ENCODE peak calls at places on chromosomes 2 and 18, in nine cellular contexts. One of them, this sample, is unnamed.

GRCh38 chr2:238852186-238852869 is 4.4 kb downstream of the TWIST2 start:
- DNase-seq in HS-5: no peak
- DNase-seq in H7: no peak
- DNase-seq in aorta: no peak
- DNase-seq in IMR-90: peak; percentile 46
- DNase-seq in activated naive CD4-positive, alpha-beta T cell treated with anti-CD3 and anti-CD28 coated beads, Interleukin-2, amount 10 ng/mL, durations not matched to agents 7 days and 5 days: no peak
- DNase-seq in left cardiac atrium: no peak
- DNase-seq in stimulated activated CD8-positive, alpha-beta memory T cell treated with anti-CD3 and anti-CD28 coated beads, Interleukin-15, amount 100 ng/mL, for 24 hours: no peak
- DNase-seq in GM23248: peak; percentile 77
- DNase-seq in this sample: no peak

GRCh38 chr2:149363953-149364352 is 33.6 kb downstream of the LYPD6 start:
- DNase-seq in HS-5: no peak
- DNase-seq in H7: no peak
- DNase-seq in aorta: no peak
- DNase-seq in IMR-90: no peak
- DNase-seq in activated naive CD4-positive, alpha-beta T cell treated with anti-CD3 and anti-CD28 coated beads, Interleukin-2, amount 10 ng/mL, durations not matched to agents 7 days and 5 days: no peak
- DNase-seq in left cardiac atrium: no peak
- DNase-seq in stimulated activated CD8-positive, alpha-beta memory T cell treated with anti-CD3 and anti-CD28 coated beads, Interleukin-15, amount 100 ng/mL, for 24 hours: no peak
- DNase-seq in GM23248: peak; percentile 27
- DNase-seq in this sample: no peak

GRCh38 chr2:17615728-17616351 is 75.3 kb downstream of the VSNL1 start:
- DNase-seq in HS-5: peak; percentile 63
- DNase-seq in H7: no peak
- DNase-seq in aorta: no peak
- DNase-seq in IMR-90: peak; percentile 74
- DNase-seq in activated naive CD4-positive, alpha-beta T cell treated with anti-CD3 and anti-CD28 coated beads, Interleukin-2, amount 10 ng/mL, durations not matched to agents 7 days and 5 days: no peak
- DNase-seq in left cardiac atrium: no peak
- DNase-seq in stimulated activated CD8-positive, alpha-beta memory T cell treated with anti-CD3 and anti-CD28 coated beads, Interleukin-15, amount 100 ng/mL, for 24 hours: no peak
- DNase-seq in GM23248: peak; percentile 83
- DNase-seq in this sample: no peak

GRCh38 chr2:64260817-64261216 is 116.6 kb upstream of the PELI1 start:
- DNase-seq in HS-5: no peak
- DNase-seq in H7: no peak
- DNase-seq in aorta: no peak
- DNase-seq in IMR-90: no peak
- DNase-seq in activated naive CD4-positive, alpha-beta T cell treated with anti-CD3 and anti-CD28 coated beads, Interleukin-2, amount 10 ng/mL, durations not matched to agents 7 days and 5 days: peak; percentile 47
- DNase-seq in left cardiac atrium: peak; percentile 53
- DNase-seq in stimulated activated CD8-positive, alpha-beta memory T cell treated with anti-CD3 and anti-CD28 coated beads, Interleukin-15, amount 100 ng/mL, for 24 hours: no peak
- DNase-seq in GM23248: no peak
- DNase-seq in this sample: peak; percentile 88

GRCh38 chr18:80086281-80086680 is 22.8 kb upstream of the ADNP2 start:
- DNase-seq in HS-5: no peak
- DNase-seq in H7: no peak
- DNase-seq in aorta: no peak
- DNase-seq in IMR-90: peak; percentile 49
- DNase-seq in activated naive CD4-positive, alpha-beta T cell treated with anti-CD3 and anti-CD28 coated beads, Interleukin-2, amount 10 ng/mL, durations not matched to agents 7 days and 5 days: no peak
- DNase-seq in left cardiac atrium: no peak
- DNase-seq in stimulated activated CD8-positive, alpha-beta memory T cell treated with anti-CD3 and anti-CD28 coated beads, Interleukin-15, amount 100 ng/mL, for 24 hours: no peak
- DNase-seq in GM23248: no peak
- DNase-seq in this sample: no peak

GRCh38 chr2:46495347-46496030 is 16.1 kb downstream of the TMEM247 start:
- DNase-seq in HS-5: no peak
- DNase-seq in H7: no peak
- DNase-seq in aorta: no peak
- DNase-seq in IMR-90: peak; percentile 67
- DNase-seq in activated naive CD4-positive, alpha-beta T cell treated with anti-CD3 and anti-CD28 coated beads, Interleukin-2, amount 10 ng/mL, durations not matched to agents 7 days and 5 days: no peak
- DNase-seq in left cardiac atrium: no peak
- DNase-seq in stimulated activated CD8-positive, alpha-beta memory T cell treated with anti-CD3 and anti-CD28 coated beads, Interleukin-15, amount 100 ng/mL, for 24 hours: no peak
- DNase-seq in GM23248: peak; percentile 73
- DNase-seq in this sample: no peak

GRCh38 chr2:208227581-208228232 is 27.2 kb downstream of the IDH1 start:
- DNase-seq in HS-5: no peak
- DNase-seq in H7: no peak
- DNase-seq in aorta: no peak
- DNase-seq in IMR-90: no peak
- DNase-seq in activated naive CD4-positive, alpha-beta T cell treated with anti-CD3 and anti-CD28 coated beads, Interleukin-2, amount 10 ng/mL, durations not matched to agents 7 days and 5 days: no peak
- DNase-seq in left cardiac atrium: no peak
- DNase-seq in stimulated activated CD8-positive, alpha-beta memory T cell treated with anti-CD3 and anti-CD28 coated beads, Interleukin-15, amount 100 ng/mL, for 24 hours: no peak
- DNase-seq in GM23248: no peak
- DNase-seq in this sample: no peak

GRCh38 chr2:201205516-201205850 is 22.5 kb downstream of the CASP10 start:
- DNase-seq in HS-5: no peak
- DNase-seq in H7: no peak
- DNase-seq in aorta: no peak
- DNase-seq in IMR-90: no peak
- DNase-seq in activated naive CD4-positive, alpha-beta T cell treated with anti-CD3 and anti-CD28 coated beads, Interleukin-2, amount 10 ng/mL, durations not matched to agents 7 days and 5 days: no peak
- DNase-seq in left cardiac atrium: no peak
- DNase-seq in stimulated activated CD8-positive, alpha-beta memory T cell treated with anti-CD3 and anti-CD28 coated beads, Interleukin-15, amount 100 ng/mL, for 24 hours: no peak
- DNase-seq in GM23248: peak; percentile 73
- DNase-seq in this sample: no peak

GRCh38 chr18:70659026-70659726 is 370.3 kb downstream of the SOCS6 start:
- DNase-seq in HS-5: no peak
- DNase-seq in H7: no peak
- DNase-seq in aorta: no peak
- DNase-seq in IMR-90: peak; percentile 7
- DNase-seq in activated naive CD4-positive, alpha-beta T cell treated with anti-CD3 and anti-CD28 coated beads, Interleukin-2, amount 10 ng/mL, durations not matched to agents 7 days and 5 days: peak; percentile 49
- DNase-seq in left cardiac atrium: peak; percentile 25
- DNase-seq in stimulated activated CD8-positive, alpha-beta memory T cell treated with anti-CD3 and anti-CD28 coated beads, Interleukin-15, amount 100 ng/mL, for 24 hours: no peak
- DNase-seq in GM23248: peak; percentile 42
- DNase-seq in this sample: no peak

GRCh38 chr18:23053756-23054457 is 81.4 kb upstream of the CABLES1 start:
- DNase-seq in HS-5: no peak
- DNase-seq in H7: peak; percentile 88
- DNase-seq in aorta: no peak
- DNase-seq in IMR-90: peak; percentile 72
- DNase-seq in activated naive CD4-positive, alpha-beta T cell treated with anti-CD3 and anti-CD28 coated beads, Interleukin-2, amount 10 ng/mL, durations not matched to agents 7 days and 5 days: no peak
- DNase-seq in left cardiac atrium: no peak
- DNase-seq in stimulated activated CD8-positive, alpha-beta memory T cell treated with anti-CD3 and anti-CD28 coated beads, Interleukin-15, amount 100 ng/mL, for 24 hours: no peak
- DNase-seq in GM23248: peak; percentile 85
- DNase-seq in this sample: peak; percentile 58

GRCh38 chr2:113754989-113755689 is 1.3 kb downstream of the SLC35F5 start:
- DNase-seq in HS-5: peak; percentile 9
- DNase-seq in H7: no peak
- DNase-seq in aorta: no peak
- DNase-seq in IMR-90: no peak
- DNase-seq in activated naive CD4-positive, alpha-beta T cell treated with anti-CD3 and anti-CD28 coated beads, Interleukin-2, amount 10 ng/mL, durations not matched to agents 7 days and 5 days: no peak
- DNase-seq in left cardiac atrium: no peak
- DNase-seq in stimulated activated CD8-positive, alpha-beta memory T cell treated with anti-CD3 and anti-CD28 coated beads, Interleukin-15, amount 100 ng/mL, for 24 hours: no peak
- DNase-seq in GM23248: peak; percentile 48
- DNase-seq in this sample: peak; percentile 19

GRCh38 chr18:61901334-61901986 is 8.7 kb upstream of the RNF152 start:
- DNase-seq in HS-5: no peak
- DNase-seq in H7: peak; percentile 80
- DNase-seq in aorta: no peak
- DNase-seq in IMR-90: peak; percentile 53
- DNase-seq in activated naive CD4-positive, alpha-beta T cell treated with anti-CD3 and anti-CD28 coated beads, Interleukin-2, amount 10 ng/mL, durations not matched to agents 7 days and 5 days: peak; percentile 51
- DNase-seq in left cardiac atrium: no peak
- DNase-seq in stimulated activated CD8-positive, alpha-beta memory T cell treated with anti-CD3 and anti-CD28 coated beads, Interleukin-15, amount 100 ng/mL, for 24 hours: no peak
- DNase-seq in GM23248: peak; percentile 70
- DNase-seq in this sample: peak; percentile 24